ENCODE peak calls at places on chromosomes 13 and 19, in nine cellular contexts. Q is HL-60; A is left ventricle myocardium superior; B is thoracic aorta; G is T follicular helper cell; T is stimulated activated CD8-positive, alpha-beta memory T cell treated with anti-CD3 and anti-CD28 coated beads, Interleukin-2, amount 100 ng/mL, for 1 hour; S is stimulated activated CD4-positive, alpha-beta T cell treated with anti-CD3 and anti-CD28 coated beads, Interleukin-1b, Interleukin-23, amount 100 ng/mL, for 24 hours; H is AG04450; N is NCI-H2081. Z is an unnamed sample.

GRCh38 chr19:29509456-29509855 is 16.3 kb upstream of the VSTM2B start:
- DNase-seq in Q (no peak), B (no peak), T (no peak), A (no peak), S (no peak), N (no peak), G (no peak), H (no peak), Z (no peak)

GRCh38 chr19:3821857-3822364 is 35.7 kb upstream of the MATK start:
- DNase-seq in G (peak; percentile 76), H (no peak), N (peak; percentile 22), S (peak; percentile 68), Q (peak; percentile 76), A (peak; percentile 82), T (peak; percentile 81), B (no peak), Z (peak; percentile 68)

GRCh38 chr19:38376576-38376975 is 2.2 kb downstream of the PSMD8 start:
- DNase-seq in N (no peak), S (no peak), Q (no peak), A (no peak), H (no peak), B (no peak), G (no peak), T (no peak), Z (no peak)

GRCh38 chr19:45780448-45781281 is 1.6 kb downstream of the DMPK start:
- DNase-seq in G (no peak), S (no peak), A (no peak), B (no peak), H (no peak), Q (no peak), N (no peak), T (no peak), Z (no peak)

GRCh38 chr19:23560051-23560450 is 127.0 kb downstream of the ZNF675 start:
- DNase-seq in A (no peak), T (no peak), H (no peak), Q (no peak), B (no peak), S (no peak), N (no peak), G (no peak), Z (no peak)

GRCh38 chr13:22964245-22964966 is 216.4 kb upstream of the SGCG start:
- DNase-seq in A (no peak), S (no peak), H (no peak), Q (no peak), T (no peak), B (no peak), G (no peak), N (no peak), Z (no peak)

GRCh38 chr13:29577135-29578051 is 18.1 kb downstream of the SLC7A1 start:
- DNase-seq in N (no peak), S (no peak), Q (no peak), A (peak; percentile 67), H (no peak), G (no peak), T (no peak), B (no peak), Z (no peak)

GRCh38 chr19:49890349-49891311 is 6.1 kb downstream of the IL4I1 start:
- DNase-seq in H (no peak), T (peak; percentile 27), B (no peak), G (peak; percentile 64), Q (no peak), S (peak; percentile 24), N (peak; percentile 27), A (no peak), Z (no peak)

GRCh38 chr19:29671393-29672076 is 6.3 kb downstream of the PLEKHF1 start:
- DNase-seq in G (peak; percentile 75), A (peak; percentile 78), Q (peak; percentile 18), S (peak; percentile 47), H (no peak), N (no peak), B (peak; percentile 39), T (peak; percentile 69), Z (peak; percentile 21)

GRCh38 chr19:5253403-5254110 is 87.1 kb downstream of the PTPRS start:
- DNase-seq in T (no peak), N (no peak), A (no peak), B (no peak), S (no peak), H (no peak), G (no peak), Q (no peak), Z (no peak)

GRCh38 chr19:4279530-4280422 is 710 bp downstream of the SHD start:
- DNase-seq in G (no peak), H (no peak), Q (no peak), N (no peak), A (no peak), T (no peak), B (no peak), S (no peak), Z (no peak)

GRCh38 chr13:30872685-30873443 is 33.2 kb upstream of the MEDAG start:
- DNase-seq in H (peak; percentile 71), T (no peak), N (no peak), B (no peak), A (peak; percentile 41), G (no peak), Q (no peak), S (no peak), Z (peak; percentile 51)

GRCh38 chr19:30695171-30695875 is 323.1 kb downstream of the ZNF536 start:
- DNase-seq in A (peak; percentile 46), Q (no peak), H (no peak), N (no peak), B (no peak), S (no peak), T (no peak), G (no peak), Z (no peak)

GRCh38 chr13:31431722-31432137 is 232.0 kb downstream of the B3GLCT start:
- DNase-seq in N (peak; percentile 22), S (no peak), Q (peak; percentile 54), T (peak; percentile 0), H (no peak), B (no peak), A (peak; percentile 56), G (peak; percentile 15), Z (peak; percentile 56)

GRCh38 chr19:41876847-41877489 is at the start of gene CD79A:
- DNase-seq in N (no peak), S (no peak), T (no peak), H (no peak), G (no peak), B (no peak), A (peak; percentile 11), Q (peak; percentile 54), Z (no peak)

GRCh38 chr13:95604534-95604915 is 40.0 kb downstream of the DZIP1 start:
- DNase-seq in G (no peak), T (no peak), B (no peak), N (no peak), H (no peak), S (no peak), Q (no peak), A (no peak), Z (no peak)

GRCh38 chr13:22074403-22074802 is 403.5 kb downstream of the FGF9 start:
- DNase-seq in T (no peak), B (no peak), H (no peak), A (no peak), Q (no peak), S (no peak), G (no peak), N (no peak), Z (no peak)

GRCh38 chr19:39946532-39946931 is 12.1 kb upstream of the FCGBP start:
- DNase-seq in N (no peak), S (no peak), H (no peak), B (no peak), T (no peak), G (no peak), A (no peak), Q (peak; percentile 35), Z (no peak)

GRCh38 chr19:45321848-45322247 is 827 bp downstream of the CKM start:
- DNase-seq in T (no peak), S (no peak), B (no peak), G (no peak), Q (no peak), N (no peak), A (peak; percentile 80), H (no peak), Z (no peak)

GRCh38 chr19:29054886-29055675 is 157.9 kb downstream of the UQCRFS1 start:
- DNase-seq in S (no peak), N (no peak), G (no peak), T (no peak), A (no peak), Q (no peak), H (no peak), B (no peak), Z (no peak)

GRCh38 chr13:47835470-47836228 is 165.4 kb downstream of the SUCLA2 start:
- DNase-seq in N (no peak), S (no peak), G (no peak), A (no peak), T (no peak), H (no peak), B (no peak), Q (no peak), Z (no peak)